ENCODE peak calls at places on chromosomes 11 and 22, in eight cellular contexts. Y is CD8-positive, alpha-beta T cell; X is stimulated activated CD8-positive, alpha-beta memory T cell treated with anti-CD3 and anti-CD28 coated beads, Interleukin-7, amount 100 ng/mL, for 1 hour; U is retina; W is endothelial cell; F is AG04450; B is epithelial cell of esophagus; M is naive thymus-derived CD8-positive, alpha-beta T cell. N is an unnamed sample.

GRCh38 chr11:13928566-13929251 is 33.8 kb upstream of the SPON1 start:
- DNase-seq in X (no peak), Y (no peak), F (no peak), B (peak), W (no peak), M (no peak), U (peak), N (no peak)

GRCh38 chr11:5288108-5288911 is 13.4 kb downstream of the OR51B4 start:
- DNase-seq in Y (no peak), F (peak), W (no peak), U (no peak), B (peak), M (no peak), X (no peak), N (no peak)

GRCh38 chr11:69074786-69075185 is 26.1 kb downstream of the TPCN2 start:
- DNase-seq in B (no peak), F (no peak), W (no peak), M (no peak), Y (no peak), X (no peak), U (no peak), N (no peak)

GRCh38 chr22:28907311-28908008 is 24.1 kb downstream of the ZNRF3 start:
- DNase-seq in B (no peak), W (no peak), F (no peak), M (no peak), Y (no peak), U (no peak), X (no peak), N (no peak)

GRCh38 chr11:58719406-58720117 is 12.2 kb downstream of the GLYAT start:
- DNase-seq in U (no peak), X (no peak), Y (no peak), B (no peak), W (no peak), M (no peak), F (no peak), N (no peak)

GRCh38 chr11:111336582-111337256 is 38.4 kb downstream of the POU2AF3 start:
- DNase-seq in Y (no peak), F (no peak), M (no peak), U (no peak), W (no peak), B (peak), X (no peak), N (no peak)

GRCh38 chr11:73982595-73982989 is at the start of gene UCP2:
- DNase-seq in F (peak), M (peak), B (peak), U (no peak), W (peak), Y (peak), X (peak), N (peak)

GRCh38 chr11:1750840-1751520 is 585 bp upstream of the IFITM10 start:
- DNase-seq in X (no peak), Y (no peak), M (no peak), B (no peak), F (no peak), U (no peak), W (no peak), N (no peak)

GRCh38 chr11:6438979-6439571 is 1.7 kb downstream of the HPX start:
- DNase-seq in Y (no peak), U (peak), X (no peak), F (no peak), B (peak), W (peak), M (peak), N (peak)

GRCh38 chr22:21714784-21715183 is 20.8 kb downstream of the YPEL1 start:
- DNase-seq in Y (no peak), F (no peak), W (no peak), U (no peak), B (peak), X (no peak), M (no peak), N (no peak)

GRCh38 chr11:124938970-124939369 is 3.1 kb upstream of the HEPACAM start:
- DNase-seq in B (no peak), F (no peak), U (no peak), M (no peak), Y (no peak), W (no peak), X (no peak), N (no peak)

GRCh38 chr11:20397281-20397680 is 9.8 kb downstream of the PRMT3 start:
- DNase-seq in F (peak), X (no peak), B (peak), U (peak), Y (no peak), M (peak), W (peak), N (no peak)

GRCh38 chr11:118938491-118939411 is 13.0 kb upstream of the BCL9L start:
- DNase-seq in Y (no peak), B (peak), X (no peak), M (no peak), W (no peak), F (no peak), U (no peak), N (no peak)

GRCh38 chr11:78539566-78539965 is 35.1 kb downstream of the NARS2 start:
- DNase-seq in F (peak), Y (no peak), W (no peak), X (no peak), U (no peak), B (no peak), M (no peak), N (no peak)

GRCh38 chr11:36617543-36617942 is 19.5 kb upstream of the RAG2 start:
- DNase-seq in W (no peak), U (no peak), F (no peak), Y (no peak), X (no peak), M (no peak), B (no peak), N (no peak)

GRCh38 chr11:66051766-66052663 is at the start of gene SF3B2:
- DNase-seq in F (peak), B (peak), Y (peak), M (peak), X (peak), W (peak), U (peak), N (peak)

GRCh38 chr11:119585038-119585666 is 143.8 kb downstream of the NECTIN1 start:
- DNase-seq in U (peak), F (no peak), M (no peak), B (peak), Y (no peak), X (no peak), W (peak), N (no peak)

GRCh38 chr11:69382131-69383128 is 88.5 kb downstream of the MYEOV start:
- DNase-seq in Y (no peak), B (peak), U (no peak), F (no peak), X (no peak), W (no peak), M (no peak), N (no peak)

GRCh38 chr11:30823119-30823518 is 237.0 kb upstream of the MPPED2 start:
- DNase-seq in M (no peak), B (no peak), X (no peak), W (no peak), F (no peak), Y (no peak), U (no peak), N (no peak)

GRCh38 chr11:587978-588380 is 11.7 kb downstream of the PHRF1 start:
- DNase-seq in W (no peak), X (no peak), Y (peak), M (peak), U (no peak), F (no peak), B (no peak), N (peak)

N was measured in activated gamma-delta T cell treated with Interleukin-2 at 50 U/mL for 16 hours.